ENCODE peak calls at places on chromosomes 5 and 9, in four cellular contexts. G is stimulated activated naive B cell treated with anti-CD40 and anti-IgM and Interleukin-4, amounts not matched to agents 10 μg/mL and 1 μg/mL and 100 μg/mL, for 72 hours; Y is right atrium auricular region; F is stimulated activated CD8-positive, alpha-beta memory T cell treated with anti-CD3 and anti-CD28 coated beads, Interleukin-2, amount 100 ng/mL, for 1 hour. T is an unnamed sample.

GRCh38 chr5:162842725-162843124 is 594.7 kb upstream of the CCNG1 start:
- DNase-seq in G (no peak), Y (no peak), F (no peak), T (no peak)

GRCh38 chr9:115395511-115396021 is 277.6 kb upstream of the TNC start:
- DNase-seq in G (no peak), Y (no peak), F (no peak), T (no peak)

GRCh38 chr9:137021979-137022619 is 5.9 kb downstream of the ABCA2 start:
- DNase-seq in G (no peak), Y (no peak), F (peak), T (peak)

GRCh38 chr9:132943677-132944293 is 631 bp downstream of the TSC1 start:
- DNase-seq in G (no peak), Y (no peak), F (no peak), T (no peak)

GRCh38 chr9:121599186-121599871 is 52.1 kb upstream of the DAB2IP start:
- DNase-seq in G (no peak), Y (no peak), F (no peak), T (no peak)

GRCh38 chr5:136127560-136127959 is 5.1 kb upstream of the SMAD5 start:
- DNase-seq in G (no peak), Y (no peak), F (no peak), T (no peak)

GRCh38 chr5:135329101-135329912 is 69.7 kb downstream of the MACROH2A1 start:
- DNase-seq in G (no peak), Y (no peak), F (no peak), T (no peak)

GRCh38 chr5:53008751-53009150 is 19.6 kb downstream of the ITGA2 start:
- DNase-seq in G (peak), Y (no peak), F (no peak), T (no peak)

GRCh38 chr5:73917433-73917832 is 291.4 kb downstream of the ARHGEF28 start:
- DNase-seq in G (no peak), Y (no peak), F (no peak), T (no peak)

GRCh38 chr9:2336055-2336454 is 285.5 kb upstream of the VLDLR start:
- DNase-seq in G (no peak), Y (no peak), F (no peak), T (no peak)

GRCh38 chr5:103178167-103178566 is 58.1 kb downstream of the PPIP5K2 start:
- DNase-seq in G (no peak), Y (no peak), F (no peak), T (no peak)

GRCh38 chr9:129026442-129027223 is 1.5 kb downstream of the SH3GLB2 start:
- DNase-seq in G (no peak), Y (no peak), F (no peak), T (no peak)

GRCh38 chr5:43041669-43042175 is 1.6 kb upstream of the ANXA2R start:
- DNase-seq in G (peak), Y (peak), F (peak), T (peak)

GRCh38 chr5:131810510-131811249 is 13.9 kb upstream of the FNIP1 start:
- DNase-seq in G (no peak), Y (no peak), F (no peak), T (peak)

GRCh38 chr5:109418752-109419352 is 9.1 kb upstream of the PJA2 start:
- DNase-seq in G (no peak), Y (no peak), F (no peak), T (no peak)

GRCh38 chr9:113649054-113649453 is 185.5 kb downstream of the RGS3 start:
- DNase-seq in G (no peak), Y (no peak), F (no peak), T (peak)

GRCh38 chr9:108434502-108434901 is 421.3 kb downstream of the ACTL7B start:
- DNase-seq in G (no peak), Y (no peak), F (no peak), T (no peak)

GRCh38 chr9:19521205-19521604 is 112.4 kb downstream of the ACER2 start:
- DNase-seq in G (no peak), Y (no peak), F (no peak), T (no peak)

GRCh38 chr5:71681282-71681681 is 37.8 kb upstream of the CARTPT start:
- DNase-seq in G (no peak), Y (no peak), F (no peak), T (no peak)

GRCh38 chr9:113156880-113157279 is 6.1 kb downstream of the SLC31A2 start:
- DNase-seq in G (no peak), Y (no peak), F (no peak), T (no peak)

GRCh38 chr9:73023025-73023541 is 70.2 kb upstream of the ALDH1A1 start:
- DNase-seq in G (peak), Y (no peak), F (peak), T (peak)

GRCh38 chr5:126484248-126484647 is 61.0 kb downstream of the GRAMD2B start:
- DNase-seq in G (no peak), Y (no peak), F (no peak), T (no peak)

GRCh38 chr9:92964981-92965758 is 17.8 kb downstream of the FGD3 start:
- DNase-seq in G (no peak), Y (no peak), F (no peak), T (no peak)

GRCh38 chr9:90344013-90344412 is 298.6 kb downstream of the DIRAS2 start:
- DNase-seq in G (no peak), Y (no peak), F (no peak), T (no peak)

GRCh38 chr5:116032094-116032517 is at the start of gene ARL14EPL:
- DNase-seq in G (no peak), Y (peak), F (no peak), T (no peak)

GRCh38 chr5:132752581-132753125 is 5.4 kb downstream of the CCNI2 start:
- DNase-seq in G (no peak), Y (no peak), F (no peak), T (no peak)

GRCh38 chr5:158074992-158075769 is 216.2 kb upstream of the CLINT1 start:
- DNase-seq in G (peak), Y (peak), F (peak), T (peak)

T was measured in putamen.